ENCODE peak calls at places on chromosomes 7 and 10, in four cellular contexts. B, P, W and T are unnamed samples.

GRCh38 chr10:131816157-131816775 is 84.5 kb upstream of the PPP2R2D start:
- DNase-seq in B (no peak), P (no peak), W (no peak), T (no peak)

GRCh38 chr10:7046615-7047014 is 364.2 kb downstream of the SFMBT2 start:
- DNase-seq in B (no peak), P (no peak), W (no peak), T (no peak)

GRCh38 chr7:49839863-49840262 is 66.4 kb downstream of the VWC2 start:
- DNase-seq in B (no peak), P (no peak), W (no peak), T (no peak)

GRCh38 chr10:98403812-98404504 is 11.0 kb downstream of the PYROXD2 start:
- DNase-seq in B (no peak), P (no peak), W (no peak), T (no peak)

GRCh38 chr7:24917510-24918239 is 62.3 kb downstream of the OSBPL3 start:
- DNase-seq in B (no peak), P (no peak), W (no peak), T (no peak)

GRCh38 chr7:97971120-97971989 is 18.6 kb downstream of the OCM2 start:
- DNase-seq in B (peak), P (peak), W (peak), T (peak)

GRCh38 chr10:85606401-85606800 is 760.2 kb downstream of the GRID1 start:
- DNase-seq in B (no peak), P (no peak), W (no peak), T (no peak)

GRCh38 chr10:33267708-33268107 is 66.8 kb downstream of the NRP1 start:
- DNase-seq in B (no peak), P (no peak), W (no peak), T (no peak)

GRCh38 chr7:131431289-131431688 is 103.6 kb downstream of the MKLN1 start:
- DNase-seq in B (no peak), P (no peak), W (no peak), T (no peak)

GRCh38 chr10:86957471-86958108 is at the start of gene MMRN2:
- DNase-seq in B (no peak), P (no peak), W (no peak), T (peak)

GRCh38 chr10:3245395-3245794 is 72.8 kb upstream of the PITRM1 start:
- DNase-seq in B (no peak), P (no peak), W (no peak), T (no peak)

GRCh38 chr7:55538538-55538937 is 33.8 kb downstream of the VOPP1 start:
- DNase-seq in B (no peak), P (no peak), W (no peak), T (no peak)

GRCh38 chr7:111363099-111363498 is 199.2 kb downstream of the IMMP2L start:
- DNase-seq in B (no peak), P (no peak), W (no peak), T (no peak)

GRCh38 chr10:116080553-116080952 is 192.5 kb downstream of the GFRA1 start:
- DNase-seq in B (peak), P (no peak), W (no peak), T (no peak)

GRCh38 chr7:100745184-100745583 is 11.8 kb downstream of the ZAN start:
- DNase-seq in B (no peak), P (peak), W (no peak), T (peak)

GRCh38 chr10:73601486-73601921 is 10.4 kb upstream of the USP54 start:
- DNase-seq in B (no peak), P (no peak), W (no peak), T (peak)

GRCh38 chr10:113425596-113425995 is 127.3 kb upstream of the HABP2 start:
- DNase-seq in B (no peak), P (no peak), W (no peak), T (peak)

GRCh38 chr7:28954936-28955335 is 3.2 kb downstream of the TRIL start:
- DNase-seq in B (no peak), P (no peak), W (no peak), T (no peak)

GRCh38 chr7:100856871-100857282 is 4.4 kb downstream of the SLC12A9 start:
- DNase-seq in B (no peak), P (no peak), W (no peak), T (no peak)

GRCh38 chr10:107653832-107654287 is 489.4 kb upstream of the SORCS1 start:
- DNase-seq in B (no peak), P (no peak), W (no peak), T (no peak)

GRCh38 chr7:11203688-11204087 is 230.0 kb downstream of the PHF14 start:
- DNase-seq in B (no peak), P (no peak), W (no peak), T (no peak)

GRCh38 chr7:81327468-81327867 is 408.6 kb upstream of the SEMA3C start:
- DNase-seq in B (no peak), P (peak), W (no peak), T (peak)

GRCh38 chr10:29254123-29255046 is 34.5 kb upstream of the LYZL1 start:
- DNase-seq in B (no peak), P (peak), W (no peak), T (no peak)

GRCh38 chr10:46556515-46557318 is at the start of gene GPRIN2:
- DNase-seq in B (peak), P (no peak), W (no peak), T (no peak)

GRCh38 chr7:20783716-20784310 is 2.9 kb downstream of the SP8 start:
- DNase-seq in B (no peak), P (no peak), W (no peak), T (peak)

GRCh38 chr7:55512635-55513034 is 59.7 kb downstream of the VOPP1 start:
- DNase-seq in B (no peak), P (no peak), W (no peak), T (no peak)

GRCh38 chr7:56447864-56448693 is 331.9 kb upstream of the NUPR2 start:
- DNase-seq in B (no peak), P (peak), W (no peak), T (no peak)

GRCh38 chr7:157772486-157773130 is 435.8 kb downstream of the DNAJB6 start:
- DNase-seq in B (no peak), P (no peak), W (no peak), T (no peak)

GRCh38 chr7:159015081-159015893 is 129.4 kb downstream of the VIPR2 start:
- DNase-seq in B (peak), P (peak), W (no peak), T (no peak)

GRCh38 chr7:155456517-155456771 is 1.5 kb upstream of the EN2 start:
- DNase-seq in B (no peak), P (no peak), W (no peak), T (no peak)

GRCh38 chr7:2358968-2359527 is 4.4 kb downstream of the EIF3B start:
- DNase-seq in B (no peak), P (peak), W (no peak), T (no peak)

GRCh38 chr10:21724020-21724589 is 190.1 kb downstream of the MLLT10 start:
- DNase-seq in B (no peak), P (peak), W (no peak), T (no peak)

GRCh38 chr7:39602351-39602750 is 21.0 kb upstream of the RALA start:
- DNase-seq in B (no peak), P (no peak), W (no peak), T (no peak)

GRCh38 chr10:34994565-34995142 is 95.5 kb downstream of the CUL2 start:
- DNase-seq in B (peak), P (peak), W (peak), T (peak)

GRCh38 chr10:35640951-35641429 is 1.1 kb downstream of the FZD8 start:
- DNase-seq in B (peak), P (peak), W (peak), T (peak)

GRCh38 chr10:46106410-46107255 is 60.6 kb upstream of the MSMB start:
- DNase-seq in B (peak), P (peak), W (peak), T (peak)

GRCh38 chr10:79378647-79379511 is 31.6 kb downstream of the PPIF start:
- DNase-seq in B (no peak), P (no peak), W (no peak), T (no peak)

GRCh38 chr10:132094581-132095234 is 29.0 kb downstream of the JAKMIP3 start:
- DNase-seq in B (peak), P (no peak), W (no peak), T (no peak)

GRCh38 chr10:90652519-90652918 is 205.3 kb downstream of the HTR7 start:
- DNase-seq in B (no peak), P (no peak), W (no peak), T (peak)

GRCh38 chr7:473211-473734 is 46.4 kb downstream of the PDGFA start:
- DNase-seq in B (no peak), P (no peak), W (no peak), T (no peak)
- TF ChIP-seq MYC in B (no peak), P (no peak), W (no peak), T (no peak)

GRCh38 chr7:33220231-33220630 is 90.9 kb downstream of the BBS9 start:
- DNase-seq in B (no peak), P (no peak), W (peak), T (no peak)
- TF ChIP-seq JUN in B (no peak), P (no peak), W (no peak), T (no peak)

GRCh38 chr10:63252095-63252762 is 119.1 kb downstream of the NRBF2 start:
- DNase-seq in B (no peak), P (no peak), W (peak), T (no peak)

GRCh38 chr10:63250032-63250431 is 116.9 kb downstream of the NRBF2 start:
- DNase-seq in B (no peak), P (no peak), W (no peak), T (no peak)

GRCh38 chr10:63246361-63246760 is 113.2 kb downstream of the NRBF2 start:
- DNase-seq in B (no peak), P (no peak), W (no peak), T (no peak)

GRCh38 chr10:63253040-63253439 is 119.9 kb downstream of the NRBF2 start:
- DNase-seq in B (no peak), P (no peak), W (no peak), T (no peak)

DNA sequence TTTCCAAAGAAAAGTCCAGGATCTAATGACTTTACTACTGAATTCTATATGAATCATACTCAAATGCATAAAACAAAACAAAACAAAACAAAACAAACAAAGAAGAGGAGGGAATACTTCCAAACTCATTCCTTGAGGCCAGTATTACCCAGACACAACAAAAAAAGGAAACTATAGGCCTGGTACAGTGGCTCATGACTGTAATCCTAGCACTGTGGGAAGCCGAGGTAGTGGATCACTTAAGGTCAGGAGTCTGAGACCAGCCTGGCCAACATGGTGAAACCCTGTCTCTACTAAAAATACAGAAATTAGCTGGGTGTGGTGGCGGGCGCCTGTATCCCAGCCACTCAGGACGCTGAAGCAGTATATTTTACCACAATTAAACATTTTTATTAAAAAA is 114.6 kb downstream of the NRBF2 start:
- DNase-seq in B (no peak), P (no peak), W (no peak), T (peak)
- TF ChIP-seq MYC in B (no peak), P (no peak), W (no peak), T (no peak)

DNA sequence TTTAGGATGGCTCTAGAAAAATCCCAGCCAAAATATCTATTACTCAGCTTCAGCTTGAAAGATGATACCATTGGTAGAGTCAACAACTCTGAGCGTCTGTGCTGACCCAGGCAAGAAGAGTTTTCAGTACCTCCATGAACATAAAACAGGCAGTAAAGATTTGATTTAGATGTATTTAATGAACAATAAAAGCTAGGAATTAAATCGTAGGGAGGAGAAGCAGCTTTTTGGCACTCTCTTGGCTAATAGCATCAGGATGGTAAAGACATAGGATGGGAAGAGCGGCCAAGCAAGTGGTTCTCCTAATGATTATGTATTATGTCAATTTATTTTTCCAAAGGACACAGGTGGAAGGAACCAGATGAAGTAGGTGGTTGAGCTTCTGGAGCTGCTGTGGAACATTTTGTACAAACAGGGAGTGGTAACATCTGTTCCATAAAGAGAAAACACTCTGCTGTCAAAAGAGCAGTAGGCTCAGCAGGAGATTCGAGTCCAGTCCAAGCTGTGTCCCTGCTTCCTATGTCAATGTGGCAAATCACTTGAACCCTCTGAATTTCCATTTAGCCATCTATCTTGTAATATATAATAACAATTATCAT is 448.1 kb upstream of the ANKRD30A start:
- DNase-seq in B (no peak), P (no peak), W (no peak), T (no peak)
- TF ChIP-seq JUN in B (no peak), P (no peak), W (no peak), T (no peak)